ENCODE peak calls at places on chromosome 10, in five cellular contexts. C is left ventricle myocardium inferior, O is ovary, A is astrocyte, G is SK-N-SH. F is an unnamed sample.

GRCh38 chr10:14658331-14659122 is 116.2 kb downstream of the FAM107B start:
- DNase-seq in O (no peak), G (no peak), C (no peak), A (peak), F (no peak)

GRCh38 chr10:132577350-132578005 is 39.9 kb downstream of the INPP5A start:
- DNase-seq in A (no peak), O (no peak), G (peak), C (peak), F (no peak)

GRCh38 chr10:82811621-82812020 is 936.6 kb downstream of the NRG3 start:
- DNase-seq in A (no peak), G (peak), C (no peak), O (no peak), F (no peak)

GRCh38 chr10:6755891-6756460 is 175.9 kb upstream of the PRKCQ start:
- DNase-seq in C (no peak), O (no peak), A (peak), G (no peak), F (no peak)

GRCh38 chr10:62577666-62578291 is 203.6 kb downstream of the ZNF365 start:
- DNase-seq in O (no peak), A (peak), G (no peak), C (no peak), F (no peak)

GRCh38 chr10:15309221-15309620 is 61.9 kb downstream of the FAM171A1 start:
- DNase-seq in C (no peak), O (no peak), A (no peak), G (no peak), F (no peak)

GRCh38 chr10:26737730-26738129 is 40.2 kb downstream of the PDSS1 start:
- DNase-seq in G (no peak), C (no peak), A (peak), O (no peak), F (no peak)

GRCh38 chr10:28678687-28679457 is 1.6 kb downstream of the BAMBI start:
- DNase-seq in A (peak), O (no peak), G (no peak), C (no peak), F (no peak)

GRCh38 chr10:133324198-133324792 is 12.4 kb downstream of the CALY start:
- DNase-seq in G (peak), C (peak), A (peak), O (no peak), F (peak)

GRCh38 chr10:3892440-3893101 is 107.6 kb upstream of the KLF6 start:
- DNase-seq in G (no peak), O (no peak), A (peak), C (no peak), F (no peak)

GRCh38 chr10:125795111-125795510 is 19.5 kb upstream of the MMP21 start:
- DNase-seq in C (peak), A (no peak), G (no peak), O (no peak), F (no peak)

GRCh38 chr10:130461631-130462030 is 325.4 kb downstream of the GLRX3 start:
- DNase-seq in G (no peak), C (no peak), A (no peak), O (no peak), F (no peak)

GRCh38 chr10:102300289-102300843 is 55.0 kb downstream of the GBF1 start:
- DNase-seq in C (no peak), G (no peak), A (peak), O (no peak), F (no peak)

GRCh38 chr10:119250641-119251314 is 43.4 kb downstream of the GRK5 start:
- DNase-seq in C (no peak), O (no peak), G (no peak), A (peak), F (no peak)

GRCh38 chr10:67861750-67862460 is 22.6 kb upstream of the SIRT1 start:
- DNase-seq in G (no peak), C (no peak), O (no peak), A (no peak), F (no peak)

GRCh38 chr10:132151286-132151950 is 35.3 kb upstream of the DPYSL4 start:
- DNase-seq in G (no peak), A (no peak), C (peak), O (no peak), F (no peak)

GRCh38 chr10:89201345-89202032 is 5.6 kb downstream of the CH25H start:
- DNase-seq in A (no peak), G (no peak), O (no peak), C (no peak), F (no peak)

GRCh38 chr10:72095195-72095594 is 6.8 kb upstream of the SPOCK2 start:
- DNase-seq in A (no peak), C (no peak), O (no peak), G (no peak), F (no peak)

DNA sequence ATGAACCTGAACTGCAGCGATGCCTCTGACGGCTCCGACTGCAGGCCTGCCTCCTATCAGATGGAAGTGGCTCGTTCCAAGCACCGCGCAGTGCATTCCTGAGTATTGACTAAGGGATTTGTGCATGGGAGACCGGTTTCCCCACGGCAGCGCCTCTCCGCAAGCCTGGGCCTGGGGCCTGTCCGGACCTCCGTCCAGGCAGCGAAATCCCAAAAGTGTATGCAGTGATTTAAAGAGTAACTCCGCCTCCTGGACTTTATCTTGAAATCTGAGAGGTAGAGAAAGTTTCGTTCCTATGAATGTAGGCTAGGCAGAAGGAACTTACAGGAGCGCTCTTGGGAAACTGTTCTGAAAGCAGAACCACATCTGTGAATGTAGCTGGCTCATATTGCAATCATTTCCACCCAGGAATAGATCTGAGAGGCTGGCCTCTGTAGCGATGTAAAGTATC is 106.2 kb upstream of the CELF2 start:
- DNase-seq in C (peak), A (peak), O (peak), G (no peak), F (peak)
- H3K4me3 ChIP-seq in C (peak), A (peak), O (peak), G (no peak), F (peak)

DNA sequence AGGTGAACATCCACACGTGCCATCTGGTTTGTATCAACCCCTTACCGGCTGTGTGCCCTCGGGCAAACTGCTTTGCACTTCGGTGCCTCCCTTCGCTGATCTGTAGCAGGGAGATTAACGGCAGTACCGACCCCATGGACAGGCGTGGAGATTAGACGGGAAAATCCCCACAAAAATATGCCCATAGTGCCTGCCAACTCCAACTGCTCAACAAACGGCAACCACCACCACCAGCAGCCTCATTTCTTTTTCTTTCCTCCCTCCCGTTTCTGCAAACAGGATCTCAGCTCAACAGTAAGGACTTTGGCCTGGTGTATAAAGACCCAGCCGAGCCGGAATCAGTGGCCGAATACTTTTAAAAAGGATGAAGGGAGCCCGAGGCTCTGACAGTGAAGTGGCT is 31.0 kb downstream of the CHST15 start:
- DNase-seq in G (peak), C (no peak), O (no peak), A (no peak), F (no peak)
- H3K27ac ChIP-seq in G (no peak), C (no peak), O (peak), A (no peak), F (no peak)

DNA sequence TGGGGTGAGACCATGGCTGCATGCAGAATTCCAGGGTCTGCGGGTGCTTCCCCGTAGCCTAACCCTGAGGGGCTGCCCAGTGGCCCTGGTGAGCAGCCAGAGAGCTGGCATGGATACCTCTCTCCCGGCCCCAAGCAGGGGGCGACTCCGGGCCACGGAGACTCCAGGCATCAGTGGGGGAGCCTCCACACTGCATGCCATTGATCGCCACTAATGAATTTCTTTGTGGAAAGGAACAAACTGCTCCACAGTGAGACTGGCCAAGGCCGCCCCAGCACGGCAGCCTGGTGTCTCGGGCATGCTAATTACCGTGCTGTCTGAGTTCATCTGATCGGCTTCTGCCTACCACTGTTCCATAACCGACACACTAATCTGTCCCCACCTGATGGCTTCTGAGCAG is 184.4 kb downstream of the GRID1 start:
- DNase-seq in G (peak), A (no peak), O (no peak), C (no peak), F (no peak)
- TF ChIP-seq CTCF in G (no peak), A (no peak), O (no peak), C (no peak), F (no peak)

DNA sequence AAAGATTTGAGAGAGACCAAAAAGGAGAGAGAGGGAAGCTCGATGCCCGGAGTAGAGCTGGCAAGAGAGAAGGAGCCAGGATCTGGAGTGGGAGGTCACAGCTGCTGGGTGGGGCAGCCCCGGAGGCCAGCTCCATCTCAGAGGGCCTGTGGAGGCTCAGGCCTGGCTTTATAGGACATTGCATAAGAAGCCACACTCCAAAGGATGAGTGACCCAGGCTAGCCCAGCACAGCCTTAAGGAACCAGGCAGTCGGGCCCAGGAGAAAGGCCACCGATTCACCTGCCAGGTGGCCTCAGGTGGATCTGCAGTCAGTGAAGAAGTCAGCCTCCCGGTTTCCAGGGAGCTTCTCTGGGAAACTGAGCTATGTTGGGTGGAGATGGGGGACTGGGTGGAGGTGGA is 691 bp downstream of the PLAC9 start:
- DNase-seq in O (no peak), C (peak), G (no peak), A (no peak), F (peak)
- H3K4me3 ChIP-seq in O (no peak), C (peak), G (no peak), A (peak), F (peak)